ENCODE peak calls at places on chromosome 18, in eight cellular contexts. B is left lung, E is uterus, G is epithelial cell of esophagus, Z is NB4, A is GM13976, C is pancreas, K is upper lobe of right lung. Y is an unnamed sample.

GRCh38 chr18:43606800-43607199 is 329.5 kb upstream of the SYT4 start:
- DNase-seq in B (no peak), E (no peak), G (no peak), Z (no peak), A (no peak), C (peak), K (no peak), Y (no peak)

GRCh38 chr18:63183263-63183662 is 136.3 kb downstream of the BCL2 start:
- DNase-seq in B (no peak), E (no peak), G (no peak), Z (no peak), A (no peak), C (no peak), K (no peak), Y (no peak)

GRCh38 chr18:60875957-60876507 is 457.2 kb upstream of the CDH20 start:
- DNase-seq in B (no peak), E (no peak), G (no peak), Z (no peak), A (no peak), C (no peak), K (no peak), Y (no peak)

GRCh38 chr18:51066273-51066672 is 36.3 kb downstream of the SMAD4 start:
- DNase-seq in B (no peak), E (no peak), G (no peak), Z (no peak), A (no peak), C (no peak), K (no peak), Y (no peak)

GRCh38 chr18:41965856-41966255 is 10.8 kb downstream of the PIK3C3 start:
- DNase-seq in B (no peak), E (no peak), G (no peak), Z (no peak), A (no peak), C (no peak), K (no peak), Y (no peak)

GRCh38 chr18:43525149-43525548 is 247.9 kb upstream of the SYT4 start:
- DNase-seq in B (no peak), E (no peak), G (no peak), Z (no peak), A (no peak), C (no peak), K (no peak), Y (no peak)

GRCh38 chr18:44896817-44897216 is 216.1 kb downstream of the SETBP1 start:
- DNase-seq in B (no peak), E (no peak), G (no peak), Z (no peak), A (no peak), C (no peak), K (no peak), Y (no peak)

GRCh38 chr18:702957-703659 is 9.3 kb downstream of the ENOSF1 start:
- DNase-seq in B (no peak), E (peak), G (peak), Z (peak), A (no peak), C (peak), K (no peak), Y (no peak)

GRCh38 chr18:25862881-25863600 is 227.4 kb downstream of the SS18 start:
- DNase-seq in B (no peak), E (no peak), G (no peak), Z (no peak), A (no peak), C (no peak), K (no peak), Y (no peak)

GRCh38 chr18:55301196-55301540 is 286.8 kb downstream of the TCF4 start:
- DNase-seq in B (no peak), E (no peak), G (no peak), Z (no peak), A (no peak), C (no peak), K (no peak), Y (no peak)

GRCh38 chr18:58661423-58661822 is 9.8 kb upstream of the MALT1 start:
- DNase-seq in B (no peak), E (no peak), G (peak), Z (no peak), A (no peak), C (no peak), K (no peak), Y (no peak)
- TF ChIP-seq CTCF in B (no peak), E (no peak), G (peak), Z (no peak), A (no peak), C (no peak), K (no peak), Y (no peak)

GRCh38 chr18:78074400-78075020 is 824.9 kb downstream of the GALR1 start:
- DNase-seq in B (no peak), E (no peak), G (no peak), Z (no peak), A (no peak), C (no peak), K (no peak), Y (no peak)
- TF ChIP-seq CTCF in B (no peak), E (peak), G (no peak), Z (no peak), A (no peak), C (no peak), K (peak), Y (no peak)

DNA sequence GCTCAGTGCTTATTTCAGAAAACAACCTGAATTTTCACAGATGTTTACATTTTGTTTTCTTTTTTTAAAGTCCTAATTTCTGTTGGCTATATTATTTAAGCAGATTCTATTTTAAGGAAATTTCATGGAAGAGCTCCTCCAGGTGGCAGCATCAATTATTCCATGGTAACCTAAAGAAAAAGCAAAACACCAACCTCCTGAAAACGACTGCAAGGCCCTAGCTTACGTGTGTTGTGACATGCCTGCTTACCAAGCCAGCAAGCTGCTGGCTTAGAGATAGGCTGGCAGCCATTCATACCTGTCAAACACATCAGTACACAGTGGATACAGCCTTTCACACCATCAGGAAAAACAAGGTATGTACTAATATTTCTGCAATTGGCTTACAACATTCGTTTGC is 64.9 kb downstream of the LPIN2 start:
- DNase-seq in B (no peak), E (no peak), G (peak), Z (peak), A (no peak), C (no peak), K (no peak), Y (no peak)
- TF ChIP-seq CTCF in B (peak), E (peak), G (peak), Z (no peak), A (no peak), C (no peak), K (peak), Y (no peak)

GRCh38 chr18:48750485-48751175 is 200.1 kb downstream of the SMAD7 start:
- DNase-seq in B (peak), E (no peak), G (no peak), Z (no peak), A (no peak), C (no peak), K (no peak), Y (no peak)

GRCh38 chr18:48752928-48753327 is 197.8 kb downstream of the SMAD7 start:
- DNase-seq in B (no peak), E (no peak), G (no peak), Z (no peak), A (no peak), C (no peak), K (no peak), Y (no peak)

GRCh38 chr18:48751727-48752468 is 198.9 kb downstream of the SMAD7 start:
- DNase-seq in B (no peak), E (no peak), G (no peak), Z (no peak), A (no peak), C (no peak), K (no peak), Y (no peak)

GRCh38 chr18:48752478-48752877 is 198.3 kb downstream of the SMAD7 start:
- DNase-seq in B (no peak), E (no peak), G (peak), Z (no peak), A (no peak), C (no peak), K (no peak), Y (no peak)

GRCh38 chr18:48749768-48750167 is 201.0 kb downstream of the SMAD7 start:
- DNase-seq in B (no peak), E (peak), G (peak), Z (no peak), A (no peak), C (no peak), K (no peak), Y (no peak)
- TF ChIP-seq CTCF in B (no peak), E (no peak), G (no peak), Z (no peak), A (no peak), C (no peak), K (peak), Y (no peak)

GRCh38 chr18:32899819-32900218 is 127.0 kb upstream of the KLHL14 start:
- DNase-seq in B (no peak), E (no peak), G (no peak), Z (peak), A (no peak), C (no peak), K (no peak), Y (no peak)
- TF ChIP-seq CTCF in B (no peak), E (no peak), G (no peak), Z (peak), A (no peak), C (no peak), K (no peak), Y (no peak)

GRCh38 chr18:24428709-24429108 is 2.2 kb downstream of the IMPACT start:
- DNase-seq in B (no peak), E (no peak), G (peak), Z (no peak), A (no peak), C (no peak), K (no peak), Y (no peak)
- TF ChIP-seq CTCF in B (no peak), E (no peak), G (peak), Z (no peak), A (no peak), C (no peak), K (no peak), Y (no peak)

GRCh38 chr18:12890500-12890899 is 6.5 kb upstream of the PTPN2 start:
- DNase-seq in B (no peak), E (no peak), G (no peak), Z (peak), A (no peak), C (no peak), K (no peak), Y (no peak)
- TF ChIP-seq CTCF in B (no peak), E (no peak), G (peak), Z (peak), A (no peak), C (no peak), K (no peak), Y (no peak)

GRCh38 chr18:46767217-46767616 is 10.4 kb upstream of the ST8SIA5 start:
- DNase-seq in B (no peak), E (no peak), G (no peak), Z (no peak), A (no peak), C (no peak), K (no peak), Y (no peak)

GRCh38 chr18:46771141-46771540 is 14.3 kb upstream of the ST8SIA5 start:
- DNase-seq in B (no peak), E (no peak), G (no peak), Z (no peak), A (no peak), C (no peak), K (no peak), Y (no peak)

GRCh38 chr18:46770708-46771107 is 13.9 kb upstream of the ST8SIA5 start:
- DNase-seq in B (no peak), E (no peak), G (no peak), Z (no peak), A (no peak), C (no peak), K (no peak), Y (no peak)

GRCh38 chr18:46768166-46768921 is 11.5 kb upstream of the ST8SIA5 start:
- DNase-seq in B (no peak), E (no peak), G (no peak), Z (no peak), A (no peak), C (no peak), K (no peak), Y (no peak)

GRCh38 chr18:46772396-46772795 is 15.5 kb upstream of the ST8SIA5 start:
- DNase-seq in B (no peak), E (no peak), G (no peak), Z (peak), A (no peak), C (no peak), K (no peak), Y (no peak)
- TF ChIP-seq CTCF in B (no peak), E (no peak), G (no peak), Z (no peak), A (no peak), C (no peak), K (no peak), Y (no peak)

GRCh38 chr18:36650206-36650605 is 178.6 kb downstream of the TPGS2 start:
- DNase-seq in B (no peak), E (no peak), G (no peak), Z (no peak), A (no peak), C (no peak), K (no peak), Y (no peak)

GRCh38 chr18:36648803-36649202 is 180.0 kb downstream of the TPGS2 start:
- DNase-seq in B (no peak), E (no peak), G (no peak), Z (no peak), A (no peak), C (no peak), K (no peak), Y (no peak)

GRCh38 chr18:36650906-36651305 is 177.9 kb downstream of the TPGS2 start:
- DNase-seq in B (no peak), E (no peak), G (no peak), Z (no peak), A (no peak), C (no peak), K (no peak), Y (no peak)

GRCh38 chr18:36652503-36652902 is 176.3 kb downstream of the TPGS2 start:
- DNase-seq in B (no peak), E (no peak), G (no peak), Z (no peak), A (no peak), C (no peak), K (no peak), Y (no peak)

DNA sequence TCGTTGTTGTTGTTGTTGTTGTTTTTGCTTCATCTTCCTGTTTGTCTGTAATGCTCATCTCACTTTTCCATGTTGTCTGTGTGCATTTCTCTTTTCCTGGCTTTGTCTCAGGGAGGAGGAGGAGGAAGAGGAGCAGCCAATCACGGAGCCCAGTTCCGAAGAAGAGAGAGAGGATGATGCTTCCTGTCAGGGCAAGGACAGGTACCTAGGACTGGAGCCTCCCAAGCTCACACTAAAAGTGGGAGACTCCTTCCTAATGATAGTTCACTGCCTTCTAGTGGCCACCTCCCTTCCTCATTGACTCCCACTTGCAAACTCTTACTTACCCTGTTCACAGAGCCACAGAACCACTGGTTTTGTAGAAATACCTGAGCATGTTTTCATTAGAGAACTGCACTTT is 179.6 kb downstream of the TPGS2 start:
- DNase-seq in B (no peak), E (no peak), G (no peak), Z (no peak), A (no peak), C (no peak), K (no peak), Y (no peak)
- TF ChIP-seq CTCF in B (no peak), E (no peak), G (no peak), Z (no peak), A (no peak), C (no peak), K (no peak), Y (no peak)

GRCh38 chr18:3450358-3451107 is 561 bp downstream of the TGIF1 start:
- DNase-seq in B (peak), E (peak), G (peak), Z (peak), A (peak), C (peak), K (peak), Y (peak)

GRCh38 chr18:3451166-3451988 is 1.4 kb downstream of the TGIF1 start:
- DNase-seq in B (peak), E (peak), G (peak), Z (peak), A (peak), C (peak), K (peak), Y (peak)

GRCh38 chr18:3453540-3454364 is 3.8 kb downstream of the TGIF1 start:
- DNase-seq in B (peak), E (peak), G (peak), Z (peak), A (no peak), C (no peak), K (peak), Y (peak)

GRCh38 chr18:3452750-3453539 is 3.0 kb downstream of the TGIF1 start:
- DNase-seq in B (no peak), E (peak), G (peak), Z (no peak), A (no peak), C (no peak), K (no peak), Y (no peak)

GRCh38 chr18:3451989-3452749 is 2.2 kb downstream of the TGIF1 start:
- DNase-seq in B (peak), E (peak), G (peak), Z (peak), A (no peak), C (peak), K (peak), Y (peak)
- TF ChIP-seq CTCF in B (no peak), E (no peak), G (no peak), Z (no peak), A (no peak), C (no peak), K (no peak), Y (no peak)